ENCODE peak calls at places on chromosomes 3 and 15, in five cellular contexts. One of them, this sample, is unnamed.

GRCh38 chr3:173411288-173412064 is 13.9 kb downstream of the NLGN1 start:
- DNase-seq in pancreas: no peak
- DNase-seq in upper lobe of left lung: no peak
- DNase-seq in fibroblast of lung: peak; percentile 72
- DNase-seq in upper lobe of right lung: no peak
- DNase-seq in this sample: no peak

GRCh38 chr15:39426552-39427532 is 154.0 kb upstream of the THBS1 start:
- DNase-seq in fibroblast of lung: peak; percentile 74
- DNase-seq in pancreas: no peak
- DNase-seq in upper lobe of left lung: no peak
- DNase-seq in upper lobe of right lung: peak; percentile 73
- DNase-seq in this sample: no peak

GRCh38 chr3:180679178-180680096 is at the start of gene CCDC39:
- DNase-seq in upper lobe of left lung: peak; percentile 86
- DNase-seq in fibroblast of lung: peak; percentile 57
- DNase-seq in upper lobe of right lung: peak; percentile 84
- DNase-seq in pancreas: peak; percentile 81
- DNase-seq in this sample: peak; percentile 75

GRCh38 chr3:151776259-151776740 is 37.6 kb upstream of the AADAC start:
- DNase-seq in pancreas: no peak
- DNase-seq in fibroblast of lung: no peak
- DNase-seq in upper lobe of left lung: no peak
- DNase-seq in upper lobe of right lung: no peak
- DNase-seq in this sample: no peak

GRCh38 chr3:21859124-21859781 is 108.2 kb upstream of the ZNF385D start:
- DNase-seq in pancreas: no peak
- DNase-seq in upper lobe of right lung: no peak
- DNase-seq in upper lobe of left lung: no peak
- DNase-seq in fibroblast of lung: no peak
- DNase-seq in this sample: no peak

GRCh38 chr15:94991718-94992117 is 760.4 kb downstream of the MCTP2 start:
- DNase-seq in fibroblast of lung: no peak
- DNase-seq in upper lobe of left lung: no peak
- DNase-seq in upper lobe of right lung: no peak
- DNase-seq in pancreas: no peak
- DNase-seq in this sample: no peak

GRCh38 chr15:58952751-58953150 is 19.3 kb upstream of the SLTM start:
- DNase-seq in upper lobe of left lung: no peak
- DNase-seq in fibroblast of lung: peak; percentile 60
- DNase-seq in upper lobe of right lung: no peak
- DNase-seq in pancreas: no peak
- DNase-seq in this sample: no peak

GRCh38 chr15:83837946-83838571 is 184.1 kb downstream of the ADAMTSL3 start:
- DNase-seq in fibroblast of lung: peak; percentile 40
- DNase-seq in upper lobe of left lung: no peak
- DNase-seq in upper lobe of right lung: peak; percentile 67
- DNase-seq in pancreas: peak; percentile 33
- DNase-seq in this sample: no peak

GRCh38 chr3:70433091-70433490 is 120.7 kb upstream of the MDFIC2 start:
- DNase-seq in upper lobe of right lung: no peak
- DNase-seq in pancreas: no peak
- DNase-seq in upper lobe of left lung: no peak
- DNase-seq in fibroblast of lung: peak; percentile 22
- DNase-seq in this sample: no peak

GRCh38 chr15:67822537-67823370 is 2.6 kb upstream of the SKOR1 start:
- DNase-seq in pancreas: no peak
- DNase-seq in fibroblast of lung: no peak
- DNase-seq in upper lobe of right lung: no peak
- DNase-seq in upper lobe of left lung: peak; percentile 77
- DNase-seq in this sample: peak; percentile 51

GRCh38 chr3:127692501-127693335 is 20.0 kb downstream of the ABTB1 start:
- DNase-seq in upper lobe of left lung: no peak
- DNase-seq in fibroblast of lung: no peak
- DNase-seq in pancreas: no peak
- DNase-seq in upper lobe of right lung: peak; percentile 49
- DNase-seq in this sample: peak; percentile 54

GRCh38 chr3:86792316-86792715 is 198.6 kb downstream of the VGLL3 start:
- DNase-seq in pancreas: no peak
- DNase-seq in upper lobe of right lung: no peak
- DNase-seq in fibroblast of lung: peak; percentile 60
- DNase-seq in upper lobe of left lung: no peak
- DNase-seq in this sample: no peak

GRCh38 chr15:52115598-52116427 is 3.2 kb upstream of the BCL2L10 start:
- DNase-seq in upper lobe of right lung: no peak
- DNase-seq in upper lobe of left lung: no peak
- DNase-seq in pancreas: peak; percentile 68
- DNase-seq in fibroblast of lung: no peak
- DNase-seq in this sample: no peak

GRCh38 chr15:52113246-52113645 is 671 bp upstream of the BCL2L10 start:
- DNase-seq in upper lobe of right lung: no peak
- DNase-seq in upper lobe of left lung: no peak
- DNase-seq in pancreas: peak; percentile 15
- DNase-seq in fibroblast of lung: peak; percentile 66
- DNase-seq in this sample: no peak

GRCh38 chr15:52113708-52114107 is 1.1 kb upstream of the BCL2L10 start:
- DNase-seq in fibroblast of lung: no peak
- DNase-seq in upper lobe of left lung: no peak
- DNase-seq in pancreas: peak; percentile 13
- DNase-seq in upper lobe of right lung: no peak
- DNase-seq in this sample: no peak

GRCh38 chr15:52114256-52114655 is 1.7 kb upstream of the BCL2L10 start:
- DNase-seq in fibroblast of lung: no peak
- DNase-seq in upper lobe of left lung: no peak
- DNase-seq in upper lobe of right lung: no peak
- DNase-seq in pancreas: peak; percentile 8
- DNase-seq in this sample: no peak

DNA sequence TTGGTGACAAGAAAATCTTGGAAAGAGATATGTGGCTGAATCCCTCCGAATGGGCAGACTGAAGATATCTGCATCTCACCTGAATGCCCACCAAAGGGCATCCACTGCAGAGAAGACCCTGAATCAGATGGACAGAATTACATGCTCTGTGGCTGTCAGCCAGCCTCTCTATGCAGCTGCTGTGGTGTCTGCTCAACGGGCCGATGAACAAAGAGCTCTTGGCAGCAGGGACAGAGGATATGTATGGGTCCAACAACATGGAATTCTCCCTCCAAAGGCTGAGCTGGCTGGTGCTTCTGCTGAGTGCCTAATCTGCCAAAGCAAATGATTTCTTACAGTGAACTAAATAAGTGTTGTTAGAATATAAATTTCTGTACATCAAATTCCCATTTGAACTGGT is 2.1 kb upstream of the BCL2L10 start:
- DNase-seq in fibroblast of lung: no peak
- DNase-seq in upper lobe of left lung: no peak
- DNase-seq in pancreas: peak; percentile 13
- DNase-seq in upper lobe of right lung: no peak
- DNase-seq in this sample: no peak
- H3K4me3 ChIP-seq in fibroblast of lung: no peak overlapping the region
- H3K4me3 ChIP-seq in upper lobe of left lung: no peak overlapping the region
- H3K4me3 ChIP-seq in pancreas: no peak overlapping the region
- H3K4me3 ChIP-seq in upper lobe of right lung: no peak overlapping the region
- H3K4me3 ChIP-seq in this sample: no peak overlapping the region

DNA sequence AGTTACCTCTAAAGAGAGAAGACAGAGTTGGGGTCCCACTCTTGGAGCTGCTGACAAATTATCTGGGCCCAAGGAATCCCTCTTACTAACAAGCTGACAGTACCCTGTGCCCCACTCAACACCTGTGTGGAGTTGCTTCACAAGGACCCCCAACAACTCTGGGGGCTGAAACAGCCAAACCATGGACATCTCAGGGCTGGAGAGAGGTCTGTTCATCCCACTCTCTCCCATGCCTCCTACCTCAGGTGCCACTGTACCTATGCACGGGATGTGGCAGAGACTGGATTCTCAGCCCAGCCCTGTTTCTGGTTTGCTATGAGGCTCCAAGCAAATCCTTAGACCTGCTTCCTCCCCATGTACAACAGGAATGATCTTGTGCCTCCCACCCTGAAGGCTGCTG is 101.7 kb downstream of the ETFA start:
- DNase-seq in upper lobe of left lung: no peak
- DNase-seq in fibroblast of lung: no peak
- DNase-seq in pancreas: no peak
- DNase-seq in upper lobe of right lung: no peak
- DNase-seq in this sample: no peak
- H3K27ac ChIP-seq in upper lobe of left lung: no peak overlapping the region
- H3K27ac ChIP-seq in fibroblast of lung: no peak overlapping the region
- H3K27ac ChIP-seq in pancreas: no peak overlapping the region
- H3K27ac ChIP-seq in upper lobe of right lung: no peak overlapping the region
- H3K27ac ChIP-seq in this sample: no peak overlapping the region

DNA sequence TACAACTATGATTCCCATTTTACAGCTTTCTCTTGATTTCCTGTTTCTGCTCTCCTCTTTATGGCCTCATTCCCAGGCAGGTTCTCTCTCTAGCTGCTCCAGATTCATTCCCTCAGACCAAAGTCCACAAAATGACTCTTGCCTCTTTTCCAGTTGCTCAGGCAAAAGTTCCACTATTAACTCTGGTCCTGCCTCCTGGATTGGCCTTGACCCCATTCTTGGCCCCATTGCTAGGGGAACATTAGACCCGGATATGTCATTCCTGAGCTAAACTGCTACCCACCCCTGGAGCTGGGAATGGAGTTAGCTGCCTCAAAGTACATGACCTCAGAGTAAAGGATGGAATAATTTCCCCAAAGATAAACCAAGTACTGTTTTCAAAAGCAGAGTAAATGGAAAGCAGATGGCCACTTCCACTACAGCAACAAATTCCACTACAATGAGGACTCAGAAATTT is 73.0 kb upstream of the GAP43 start:
- DNase-seq in pancreas: no peak
- DNase-seq in upper lobe of left lung: no peak
- DNase-seq in fibroblast of lung: peak; percentile 51
- DNase-seq in upper lobe of right lung: no peak
- DNase-seq in this sample: no peak
- H3K4me1 ChIP-seq in pancreas: no peaks in the 10 kb centered on the region
- H3K4me1 ChIP-seq in upper lobe of left lung: no peaks in the 10 kb centered on the region
- H3K4me1 ChIP-seq in fibroblast of lung: no peaks in the 10 kb centered on the region
- H3K4me1 ChIP-seq in upper lobe of right lung: no peaks in the 10 kb centered on the region
- H3K4me1 ChIP-seq in this sample: no peaks in the 10 kb centered on the region

GRCh38 chr15:80550219-80550909 is 144.7 kb upstream of the ABHD17C start:
- DNase-seq in pancreas: no peak
- DNase-seq in upper lobe of right lung: no peak
- DNase-seq in upper lobe of left lung: no peak
- DNase-seq in fibroblast of lung: peak; percentile 85
- DNase-seq in this sample: no peak
- H3K4me3 ChIP-seq in pancreas: no peak overlapping the region
- H3K4me3 ChIP-seq in upper lobe of right lung: no peak overlapping the region
- H3K4me3 ChIP-seq in upper lobe of left lung: no peak overlapping the region
- H3K4me3 ChIP-seq in fibroblast of lung: no peak overlapping the region
- H3K4me3 ChIP-seq in this sample: no peak overlapping the region

DNA sequence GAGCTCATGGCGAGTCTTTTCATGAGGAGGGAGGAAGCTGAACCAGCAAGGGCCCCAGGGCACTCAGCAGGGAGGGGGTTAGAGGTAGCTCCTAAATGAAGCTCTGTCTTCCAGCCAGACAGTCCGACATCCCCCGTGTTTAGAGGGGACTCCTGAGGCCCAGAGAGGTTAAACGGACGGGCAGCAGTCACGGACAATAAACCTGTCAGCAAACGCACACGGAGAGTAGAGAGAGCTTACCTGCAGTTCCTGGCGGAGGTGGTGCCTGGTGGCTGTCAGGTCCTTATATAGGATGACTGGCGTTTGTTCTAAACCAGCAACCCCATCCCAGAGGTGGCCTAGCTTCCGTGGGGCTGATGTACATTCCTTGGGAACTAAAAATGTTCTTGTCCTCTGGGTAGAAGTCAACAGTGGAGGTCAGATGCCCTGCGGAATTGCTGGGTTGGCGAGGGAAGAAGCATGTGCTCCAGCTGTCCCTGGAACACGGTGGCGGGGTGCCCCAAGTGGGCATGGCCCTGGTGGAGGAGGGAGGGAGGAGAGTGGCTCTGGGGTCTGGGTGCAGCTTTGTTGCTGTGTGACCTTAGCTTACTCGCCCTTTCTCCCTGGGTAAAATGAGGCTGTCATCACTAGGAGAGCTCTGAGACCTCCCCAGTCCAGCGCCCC is 2.1 kb downstream of the GHRL start:
- DNase-seq in pancreas: no peak
- DNase-seq in fibroblast of lung: no peak
- DNase-seq in upper lobe of right lung: peak; percentile 46
- DNase-seq in upper lobe of left lung: no peak
- DNase-seq in this sample: no peak
- H3K27ac ChIP-seq in pancreas: no peak overlapping the region
- H3K27ac ChIP-seq in fibroblast of lung: no peak overlapping the region
- H3K27ac ChIP-seq in upper lobe of right lung: no peak overlapping the region
- H3K27ac ChIP-seq in upper lobe of left lung: no peak overlapping the region
- H3K27ac ChIP-seq in this sample: no peak overlapping the region

GRCh38 chr15:91630090-91630489 is 223.4 kb upstream of the SLCO3A1 start:
- DNase-seq in pancreas: no peak
- DNase-seq in fibroblast of lung: no peak
- DNase-seq in upper lobe of left lung: no peak
- DNase-seq in upper lobe of right lung: no peak
- DNase-seq in this sample: no peak
- H3K4me1 ChIP-seq in pancreas: no peaks in the 10 kb centered on the region
- H3K4me1 ChIP-seq in fibroblast of lung: no peaks in the 10 kb centered on the region
- H3K4me1 ChIP-seq in upper lobe of left lung: no peaks in the 10 kb centered on the region
- H3K4me1 ChIP-seq in upper lobe of right lung: no peaks in the 10 kb centered on the region
- H3K4me1 ChIP-seq in this sample: no peaks in the 10 kb centered on the region